ENCODE peak calls at places on chromosome 17, in four cellular contexts. One of them, this sample, is unnamed.

GRCh38 chr17:77322534-77323412 is 182.0 kb downstream of the SEC14L1 start:
- DNase-seq in HFFc6: peak
- DNase-seq in NCI-H510A: no peak
- DNase-seq in fibroblast of lung: peak
- DNase-seq in this sample: no peak

GRCh38 chr17:10226930-10227695 is 28.7 kb upstream of the GAS7 start:
- DNase-seq in HFFc6: no peak
- DNase-seq in NCI-H510A: no peak
- DNase-seq in fibroblast of lung: peak
- DNase-seq in this sample: no peak

GRCh38 chr17:46143827-46144236 is 49.4 kb downstream of the KANSL1 start:
- DNase-seq in HFFc6: no peak
- DNase-seq in NCI-H510A: no peak
- DNase-seq in fibroblast of lung: no peak
- DNase-seq in this sample: no peak

GRCh38 chr17:38415250-38416194 is 12.7 kb upstream of the ARHGAP23 start:
- DNase-seq in HFFc6: no peak
- DNase-seq in NCI-H510A: peak
- DNase-seq in fibroblast of lung: peak
- DNase-seq in this sample: no peak

GRCh38 chr17:49249292-49249794 is 18.8 kb upstream of the PHOSPHO1 start:
- DNase-seq in HFFc6: no peak
- DNase-seq in NCI-H510A: no peak
- DNase-seq in fibroblast of lung: peak
- DNase-seq in this sample: no peak

GRCh38 chr17:61461967-61462733 is 9.9 kb downstream of the TBX4 start:
- DNase-seq in HFFc6: no peak
- DNase-seq in NCI-H510A: no peak
- DNase-seq in fibroblast of lung: no peak
- DNase-seq in this sample: no peak

GRCh38 chr17:66830451-66830850 is 4.5 kb upstream of the CACNG5 start:
- DNase-seq in HFFc6: no peak
- DNase-seq in NCI-H510A: peak
- DNase-seq in fibroblast of lung: no peak
- DNase-seq in this sample: no peak

GRCh38 chr17:4173771-4174170 is 30.8 kb downstream of the CYB5D2 start:
- DNase-seq in HFFc6: no peak
- DNase-seq in NCI-H510A: no peak
- DNase-seq in fibroblast of lung: no peak
- DNase-seq in this sample: no peak

GRCh38 chr17:31249742-31250141 is 47.3 kb downstream of the OMG start:
- DNase-seq in HFFc6: no peak
- DNase-seq in NCI-H510A: no peak
- DNase-seq in fibroblast of lung: no peak
- DNase-seq in this sample: no peak

GRCh38 chr17:3221850-3222249 is 14.4 kb downstream of the OR1A1 start:
- DNase-seq in HFFc6: no peak
- DNase-seq in NCI-H510A: no peak
- DNase-seq in fibroblast of lung: no peak
- DNase-seq in this sample: no peak

GRCh38 chr17:49890077-49890821 is 42.4 kb upstream of the TAC4 start:
- DNase-seq in HFFc6: no peak
- DNase-seq in NCI-H510A: no peak
- DNase-seq in fibroblast of lung: no peak
- DNase-seq in this sample: no peak

GRCh38 chr17:21010705-21011596 is 31.9 kb downstream of the USP22 start:
- DNase-seq in HFFc6: no peak
- DNase-seq in NCI-H510A: no peak
- DNase-seq in fibroblast of lung: no peak
- DNase-seq in this sample: no peak

GRCh38 chr17:45123930-45124796 is 8.2 kb downstream of the PLCD3 start:
- DNase-seq in HFFc6: peak
- DNase-seq in NCI-H510A: no peak
- DNase-seq in fibroblast of lung: peak
- DNase-seq in this sample: peak

GRCh38 chr17:39177256-39177655 is 11.3 kb upstream of the ARL5C start:
- DNase-seq in HFFc6: no peak
- DNase-seq in NCI-H510A: no peak
- DNase-seq in fibroblast of lung: no peak
- DNase-seq in this sample: no peak

GRCh38 chr17:2837147-2837561 is 40.9 kb downstream of the RAP1GAP2 start:
- DNase-seq in HFFc6: no peak
- DNase-seq in NCI-H510A: no peak
- DNase-seq in fibroblast of lung: no peak
- DNase-seq in this sample: peak

GRCh38 chr17:65158622-65159021 is 21.5 kb downstream of the RGS9 start:
- DNase-seq in HFFc6: no peak
- DNase-seq in NCI-H510A: no peak
- DNase-seq in fibroblast of lung: no peak
- DNase-seq in this sample: no peak

GRCh38 chr17:40122944-40123810 is 1.4 kb downstream of the MSL1 start:
- DNase-seq in HFFc6: no peak
- DNase-seq in NCI-H510A: peak
- DNase-seq in fibroblast of lung: peak
- DNase-seq in this sample: peak

GRCh38 chr17:48051706-48052486 is 3.7 kb downstream of the NFE2L1 start:
- DNase-seq in HFFc6: peak
- DNase-seq in NCI-H510A: no peak
- DNase-seq in fibroblast of lung: peak
- DNase-seq in this sample: no peak

GRCh38 chr17:28405632-28406477 is at the start of gene SLC46A1:
- DNase-seq in HFFc6: no peak
- DNase-seq in NCI-H510A: peak
- DNase-seq in fibroblast of lung: no peak
- DNase-seq in this sample: no peak

GRCh38 chr17:27630607-27631408 is at the start of gene LGALS9:
- DNase-seq in HFFc6: peak
- DNase-seq in NCI-H510A: no peak
- DNase-seq in fibroblast of lung: no peak
- DNase-seq in this sample: no peak

GRCh38 chr17:68106085-68106484 is 70.5 kb downstream of the KPNA2 start:
- DNase-seq in HFFc6: no peak
- DNase-seq in NCI-H510A: no peak
- DNase-seq in fibroblast of lung: no peak
- DNase-seq in this sample: no peak

GRCh38 chr17:4594406-4595349 is 10.3 kb downstream of the SMTNL2 start:
- DNase-seq in HFFc6: no peak
- DNase-seq in NCI-H510A: peak
- DNase-seq in fibroblast of lung: no peak
- DNase-seq in this sample: no peak

GRCh38 chr17:77437017-77437416 is 296.2 kb downstream of the SEC14L1 start:
- DNase-seq in HFFc6: no peak
- DNase-seq in NCI-H510A: peak
- DNase-seq in fibroblast of lung: peak
- DNase-seq in this sample: no peak

GRCh38 chr17:43840814-43841213 is 6.2 kb upstream of the CD300LG start:
- DNase-seq in HFFc6: no peak
- DNase-seq in NCI-H510A: no peak
- DNase-seq in fibroblast of lung: peak
- DNase-seq in this sample: no peak

GRCh38 chr17:63960430-63960829 is 12.3 kb downstream of the SCN4A start:
- DNase-seq in HFFc6: no peak
- DNase-seq in NCI-H510A: no peak
- DNase-seq in fibroblast of lung: no peak
- DNase-seq in this sample: no peak

GRCh38 chr17:76681222-76682137 is 29.3 kb downstream of the MXRA7 start:
- DNase-seq in HFFc6: peak
- DNase-seq in NCI-H510A: no peak
- DNase-seq in fibroblast of lung: peak
- DNase-seq in this sample: peak

GRCh38 chr17:48025904-48026502 is 11.6 kb downstream of the COPZ2 start:
- DNase-seq in HFFc6: peak
- DNase-seq in NCI-H510A: no peak
- DNase-seq in fibroblast of lung: no peak
- DNase-seq in this sample: no peak

GRCh38 chr17:4725646-4726300 is 5.5 kb upstream of the MED11 start:
- DNase-seq in HFFc6: no peak
- DNase-seq in NCI-H510A: no peak
- DNase-seq in fibroblast of lung: no peak
- DNase-seq in this sample: no peak

GRCh38 chr17:62351176-62351575 is 29.2 kb upstream of the EFCAB3 start:
- DNase-seq in HFFc6: no peak
- DNase-seq in NCI-H510A: no peak
- DNase-seq in fibroblast of lung: no peak
- DNase-seq in this sample: no peak

GRCh38 chr17:5000237-5000639 is 2.5 kb downstream of the KIF1C start:
- DNase-seq in HFFc6: no peak
- DNase-seq in NCI-H510A: no peak
- DNase-seq in fibroblast of lung: no peak
- DNase-seq in this sample: no peak

GRCh38 chr17:58330544-58330996 is 2.0 kb upstream of the TSPOAP1 start:
- DNase-seq in HFFc6: no peak
- DNase-seq in NCI-H510A: no peak
- DNase-seq in fibroblast of lung: no peak
- DNase-seq in this sample: no peak

GRCh38 chr17:29251969-29252866 is 5.6 kb downstream of the CRYBA1 start:
- DNase-seq in HFFc6: peak
- DNase-seq in NCI-H510A: no peak
- DNase-seq in fibroblast of lung: peak
- DNase-seq in this sample: no peak

GRCh38 chr17:41678907-41679739 is 9.6 kb upstream of the EIF1 start:
- DNase-seq in HFFc6: peak
- DNase-seq in NCI-H510A: no peak
- DNase-seq in fibroblast of lung: peak
- DNase-seq in this sample: peak

GRCh38 chr17:10192963-10193362 is 5.4 kb downstream of the GAS7 start:
- DNase-seq in HFFc6: peak
- DNase-seq in NCI-H510A: no peak
- DNase-seq in fibroblast of lung: peak
- DNase-seq in this sample: no peak

GRCh38 chr17:79179334-79179733 is 104.7 kb downstream of the ENGASE start:
- DNase-seq in HFFc6: no peak
- DNase-seq in NCI-H510A: no peak
- DNase-seq in fibroblast of lung: no peak
- DNase-seq in this sample: no peak

This sample was measured in T-helper 22 cell.